ENCODE peak calls at places on chromosomes 3 and 15, in nine cellular contexts. T is effector memory CD8-positive, alpha-beta T cell; I is activated T-cell treated with anti-CD3 and anti-CD28 coated beads, Interleukin-2, amount 50 U/mL, for 48 hours; A is hepatocyte; Y is cardiac fibroblast; E is left lobe of liver; J is stimulated activated CD4-positive, alpha-beta T cell treated with anti-CD3 and anti-CD28 coated beads, Interleukin-1b, Interleukin-23, amount 100 ng/mL, for 24 hours; K is HS-5; W is LHCN-M2. G is an unnamed sample.

GRCh38 chr3:160400048-160400630 is 689 bp downstream of the SMC4 start:
- DNase-seq in W (peak; percentile 48), I (no peak), Y (peak; percentile 62), E (peak; percentile 68), J (peak; percentile 13), T (peak; percentile 19), A (peak; percentile 54), K (no peak), G (no peak)

GRCh38 chr3:193874997-193875593 is 260.9 kb upstream of the HES1 start:
- DNase-seq in Y (no peak), A (no peak), K (no peak), T (no peak), E (no peak), W (no peak), J (no peak), I (no peak), G (no peak)

GRCh38 chr15:58473720-58474119 is 41.9 kb downstream of the LIPC start:
- DNase-seq in E (no peak), I (no peak), W (peak; percentile 30), K (peak; percentile 63), Y (peak; percentile 90), T (no peak), A (peak; percentile 48), J (no peak), G (peak; percentile 91)

GRCh38 chr15:52217186-52217585 is 26.0 kb upstream of the GNB5 start:
- DNase-seq in W (no peak), T (no peak), I (peak; percentile 33), Y (no peak), K (no peak), A (no peak), E (no peak), J (no peak), G (no peak)

GRCh38 chr3:106759686-106760085 is 617.6 kb upstream of the CCDC54 start:
- DNase-seq in J (no peak), E (no peak), W (no peak), T (no peak), Y (peak; percentile 19), K (peak; percentile 48), I (no peak), A (no peak), G (no peak)

GRCh38 chr15:35674873-35675781 is 129.2 kb upstream of the DPH6 start:
- DNase-seq in Y (peak; percentile 74), K (no peak), J (no peak), A (peak; percentile 22), I (no peak), T (no peak), W (peak; percentile 42), E (no peak), G (no peak)

GRCh38 chr15:101615986-101616848 is 36.0 kb downstream of the TM2D3 start:
- DNase-seq in T (no peak), J (no peak), W (peak; percentile 27), I (no peak), E (peak; percentile 87), A (peak; percentile 83), Y (peak; percentile 78), K (no peak), G (no peak)

GRCh38 chr3:58564456-58565160 is 12.6 kb downstream of the FAM107A start:
- DNase-seq in T (no peak), A (peak; percentile 40), W (peak; percentile 78), K (peak; percentile 84), Y (peak; percentile 90), E (peak; percentile 16), J (no peak), I (peak; percentile 11), G (peak; percentile 54)

GRCh38 chr15:91857772-91858171 is 4.3 kb downstream of the SLCO3A1 start:
- DNase-seq in E (no peak), I (no peak), J (no peak), A (no peak), W (no peak), T (peak; percentile 48), K (no peak), Y (no peak), G (no peak)

GRCh38 chr3:128328546-128329458 is 137.9 kb downstream of the DNAJB8 start:
- DNase-seq in A (no peak), W (no peak), Y (no peak), J (no peak), K (no peak), E (peak; percentile 34), I (no peak), T (no peak), G (no peak)

GRCh38 chr15:56916825-56917477 is 1.5 kb upstream of the TCF12 start:
- DNase-seq in I (no peak), Y (no peak), J (no peak), K (no peak), E (no peak), W (no peak), T (no peak), A (peak; percentile 13), G (no peak)

GRCh38 chr3:4950351-4950784 is 28.9 kb upstream of the BHLHE40 start:
- DNase-seq in E (no peak), J (no peak), K (no peak), W (no peak), T (no peak), A (no peak), I (no peak), Y (peak; percentile 28), G (no peak)

GRCh38 chr3:161925749-161926360 is 429.2 kb downstream of the OTOL1 start:
- DNase-seq in W (no peak), Y (peak; percentile 43), I (no peak), E (no peak), J (no peak), T (no peak), A (no peak), K (no peak), G (no peak)

GRCh38 chr3:156404217-156404616 is 150.7 kb downstream of the SSR3 start:
- DNase-seq in I (no peak), J (no peak), K (no peak), W (no peak), Y (no peak), A (no peak), T (no peak), E (no peak), G (no peak)

GRCh38 chr3:10469406-10470119 is 35.8 kb downstream of the ATP2B2 start:
- DNase-seq in A (no peak), J (no peak), T (no peak), I (no peak), K (no peak), W (no peak), E (no peak), Y (no peak), G (no peak)

GRCh38 chr15:43299884-43300283 is 30.5 kb downstream of the LCMT2 start:
- DNase-seq in K (no peak), T (no peak), E (no peak), Y (no peak), W (no peak), I (no peak), A (no peak), J (no peak), G (no peak)

GRCh38 chr15:81323559-81323943 is 390 bp downstream of the STARD5 start:
- DNase-seq in I (no peak), T (no peak), E (no peak), K (no peak), W (no peak), Y (peak; percentile 14), A (no peak), J (no peak), G (no peak)

GRCh38 chr3:178088930-178089329 is 447.3 kb upstream of the KCNMB2 start:
- DNase-seq in E (no peak), T (no peak), J (no peak), Y (no peak), W (no peak), A (peak; percentile 36), I (no peak), K (no peak), G (no peak)

GRCh38 chr15:63094495-63094931 is 27.1 kb upstream of the LACTB start:
- DNase-seq in W (no peak), Y (peak; percentile 73), J (no peak), E (no peak), K (peak; percentile 56), T (no peak), A (no peak), I (no peak), G (no peak)

GRCh38 chr3:190053919-190054672 is 66.6 kb downstream of the P3H2 start:
- DNase-seq in E (no peak), W (peak; percentile 83), A (peak; percentile 39), J (no peak), I (no peak), Y (peak; percentile 86), T (no peak), K (peak; percentile 63), G (peak; percentile 66)

GRCh38 chr3:15151166-15151565 is 52.2 kb upstream of the RBSN start:
- DNase-seq in W (no peak), I (no peak), A (no peak), T (no peak), Y (peak; percentile 33), J (no peak), K (no peak), E (no peak), G (no peak)

GRCh38 chr3:79297242-79297641 is 470.6 kb downstream of the ROBO1 start:
- DNase-seq in A (no peak), T (no peak), J (no peak), Y (peak; percentile 95), W (peak; percentile 96), K (peak; percentile 88), E (no peak), I (no peak), G (peak; percentile 64)

GRCh38 chr3:60600848-60601247 is 650.4 kb downstream of the FHIT start:
- DNase-seq in W (no peak), J (no peak), T (no peak), A (no peak), K (no peak), Y (no peak), E (peak; percentile 72), I (no peak), G (no peak)

GRCh38 chr3:110955301-110955880 is 116.2 kb upstream of the NECTIN3 start:
- DNase-seq in K (no peak), J (no peak), Y (peak; percentile 77), I (no peak), E (no peak), T (no peak), A (no peak), W (peak; percentile 32), G (no peak)

GRCh38 chr3:184238246-184238818 is 8.9 kb downstream of the VWA5B2 start:
- DNase-seq in A (no peak), E (no peak), Y (no peak), W (no peak), I (no peak), T (no peak), K (no peak), J (no peak), G (no peak)

GRCh38 chr3:191762323-191762960 is 301.5 kb downstream of the PYDC2 start:
- DNase-seq in Y (peak; percentile 80), T (no peak), A (peak; percentile 58), K (peak; percentile 82), I (no peak), J (no peak), W (peak; percentile 85), E (no peak), G (peak; percentile 37)